ENCODE peak calls at places on chromosome 1, in eight cellular contexts. One of them, this sample, is unnamed. For H3K27me3, the result is how much of the 10 kb centered on the place peaks cover.

GRCh38 chr1:182617734-182618288 is 13.6 kb upstream of the RGS16 start:
- DNase-seq in GM06990: no peak
- DNase-seq in left ventricle myocardium inferior: no peak
- DNase-seq in SK-N-SH: no peak
- DNase-seq in neural progenitor cell: no peak
- DNase-seq in MM.1S: no peak
- DNase-seq in HAP-1: no peak
- DNase-seq in pancreas: no peak
- DNase-seq in this sample: no peak

GRCh38 chr1:234656981-234657651 is 47.1 kb upstream of the IRF2BP2 start:
- DNase-seq in GM06990: peak
- DNase-seq in left ventricle myocardium inferior: no peak
- DNase-seq in SK-N-SH: peak
- DNase-seq in neural progenitor cell: no peak
- DNase-seq in MM.1S: peak
- DNase-seq in HAP-1: no peak
- DNase-seq in pancreas: no peak
- DNase-seq in this sample: no peak

GRCh38 chr1:228034954-228035837 is 28.4 kb downstream of the WNT3A start:
- DNase-seq in GM06990: no peak
- DNase-seq in left ventricle myocardium inferior: no peak
- DNase-seq in SK-N-SH: no peak
- DNase-seq in neural progenitor cell: no peak
- DNase-seq in MM.1S: no peak
- DNase-seq in HAP-1: no peak
- DNase-seq in pancreas: no peak
- DNase-seq in this sample: no peak

GRCh38 chr1:211257831-211258225 is 1.3 kb upstream of the RCOR3 start:
- DNase-seq in GM06990: no peak
- DNase-seq in left ventricle myocardium inferior: no peak
- DNase-seq in SK-N-SH: no peak
- DNase-seq in neural progenitor cell: no peak
- DNase-seq in MM.1S: no peak
- DNase-seq in HAP-1: no peak
- DNase-seq in pancreas: no peak
- DNase-seq in this sample: no peak

GRCh38 chr1:23122023-23122738 is 46.5 kb downstream of the LUZP1 start:
- DNase-seq in GM06990: no peak
- DNase-seq in left ventricle myocardium inferior: no peak
- DNase-seq in SK-N-SH: no peak
- DNase-seq in neural progenitor cell: peak
- DNase-seq in MM.1S: no peak
- DNase-seq in HAP-1: no peak
- DNase-seq in pancreas: peak
- DNase-seq in this sample: peak

GRCh38 chr1:43239484-43239883 is 30.3 kb upstream of the TMEM125 start:
- DNase-seq in GM06990: peak
- DNase-seq in left ventricle myocardium inferior: no peak
- DNase-seq in SK-N-SH: no peak
- DNase-seq in neural progenitor cell: no peak
- DNase-seq in MM.1S: peak
- DNase-seq in HAP-1: no peak
- DNase-seq in pancreas: no peak
- DNase-seq in this sample: no peak

GRCh38 chr1:117180571-117180970 is 30.2 kb downstream of the VTCN1 start:
- DNase-seq in GM06990: no peak
- DNase-seq in left ventricle myocardium inferior: no peak
- DNase-seq in SK-N-SH: no peak
- DNase-seq in neural progenitor cell: peak
- DNase-seq in MM.1S: no peak
- DNase-seq in HAP-1: no peak
- DNase-seq in pancreas: no peak
- DNase-seq in this sample: no peak

GRCh38 chr1:4696753-4697152 is 42.3 kb downstream of the AJAP1 start:
- DNase-seq in GM06990: no peak
- DNase-seq in left ventricle myocardium inferior: no peak
- DNase-seq in SK-N-SH: no peak
- DNase-seq in neural progenitor cell: no peak
- DNase-seq in MM.1S: no peak
- DNase-seq in HAP-1: no peak
- DNase-seq in pancreas: no peak
- DNase-seq in this sample: no peak

GRCh38 chr1:205528887-205529825 is 24.7 kb downstream of the CDK18 start:
- DNase-seq in GM06990: peak
- DNase-seq in left ventricle myocardium inferior: peak
- DNase-seq in SK-N-SH: peak
- DNase-seq in neural progenitor cell: peak
- DNase-seq in MM.1S: peak
- DNase-seq in HAP-1: peak
- DNase-seq in pancreas: peak
- DNase-seq in this sample: peak

GRCh38 chr1:31583995-31584868 is 7.9 kb downstream of the TINAGL1 start:
- DNase-seq in GM06990: no peak
- DNase-seq in left ventricle myocardium inferior: peak
- DNase-seq in SK-N-SH: peak
- DNase-seq in neural progenitor cell: no peak
- DNase-seq in MM.1S: no peak
- DNase-seq in HAP-1: no peak
- DNase-seq in pancreas: peak
- DNase-seq in this sample: no peak

GRCh38 chr1:152904688-152905440 is 3.5 kb upstream of the IVL start:
- DNase-seq in GM06990: no peak
- DNase-seq in left ventricle myocardium inferior: no peak
- DNase-seq in SK-N-SH: no peak
- DNase-seq in neural progenitor cell: no peak
- DNase-seq in MM.1S: no peak
- DNase-seq in HAP-1: no peak
- DNase-seq in pancreas: no peak
- DNase-seq in this sample: no peak

GRCh38 chr1:234604726-234605492 is 5.1 kb downstream of the IRF2BP2 start:
- DNase-seq in GM06990: no peak
- DNase-seq in left ventricle myocardium inferior: no peak
- DNase-seq in SK-N-SH: no peak
- DNase-seq in neural progenitor cell: no peak
- DNase-seq in MM.1S: no peak
- DNase-seq in HAP-1: peak
- DNase-seq in pancreas: no peak
- DNase-seq in this sample: no peak

GRCh38 chr1:208497866-208498541 is 253.8 kb upstream of the PLXNA2 start:
- DNase-seq in GM06990: no peak
- DNase-seq in left ventricle myocardium inferior: no peak
- DNase-seq in SK-N-SH: no peak
- DNase-seq in neural progenitor cell: no peak
- DNase-seq in MM.1S: no peak
- DNase-seq in HAP-1: no peak
- DNase-seq in pancreas: peak
- DNase-seq in this sample: no peak

GRCh38 chr1:244065960-244066388 is 14.9 kb downstream of the ZBTB18 start:
- DNase-seq in GM06990: no peak
- DNase-seq in left ventricle myocardium inferior: no peak
- DNase-seq in SK-N-SH: no peak
- DNase-seq in neural progenitor cell: no peak
- DNase-seq in MM.1S: no peak
- DNase-seq in HAP-1: no peak
- DNase-seq in pancreas: no peak
- DNase-seq in this sample: no peak

GRCh38 chr1:109201123-109201703 is 12.5 kb upstream of the SARS1 start:
- DNase-seq in GM06990: no peak
- DNase-seq in left ventricle myocardium inferior: no peak
- DNase-seq in SK-N-SH: peak
- DNase-seq in neural progenitor cell: peak
- DNase-seq in MM.1S: no peak
- DNase-seq in HAP-1: peak
- DNase-seq in pancreas: no peak
- DNase-seq in this sample: peak

GRCh38 chr1:118325545-118326225 is 140.7 kb upstream of the SPAG17 start:
- DNase-seq in GM06990: no peak
- DNase-seq in left ventricle myocardium inferior: no peak
- DNase-seq in SK-N-SH: no peak
- DNase-seq in neural progenitor cell: no peak
- DNase-seq in MM.1S: no peak
- DNase-seq in HAP-1: no peak
- DNase-seq in pancreas: no peak
- DNase-seq in this sample: no peak

GRCh38 chr1:101137144-101138126 is 99.4 kb upstream of the S1PR1 start:
- DNase-seq in GM06990: no peak
- DNase-seq in left ventricle myocardium inferior: no peak
- DNase-seq in SK-N-SH: no peak
- DNase-seq in neural progenitor cell: no peak
- DNase-seq in MM.1S: no peak
- DNase-seq in HAP-1: no peak
- DNase-seq in pancreas: no peak
- DNase-seq in this sample: no peak

GRCh38 chr1:199362996-199363395 is 664.5 kb upstream of the NR5A2 start:
- DNase-seq in GM06990: no peak
- DNase-seq in left ventricle myocardium inferior: no peak
- DNase-seq in SK-N-SH: no peak
- DNase-seq in neural progenitor cell: no peak
- DNase-seq in MM.1S: no peak
- DNase-seq in HAP-1: no peak
- DNase-seq in pancreas: no peak
- DNase-seq in this sample: no peak

GRCh38 chr1:230160957-230161771 is 94.1 kb downstream of the GALNT2 start:
- DNase-seq in GM06990: no peak
- DNase-seq in left ventricle myocardium inferior: no peak
- DNase-seq in SK-N-SH: no peak
- DNase-seq in neural progenitor cell: no peak
- DNase-seq in MM.1S: no peak
- DNase-seq in HAP-1: no peak
- DNase-seq in pancreas: no peak
- DNase-seq in this sample: no peak

GRCh38 chr1:52037402-52037814 is 3.8 kb upstream of the KTI12 start:
- DNase-seq in GM06990: no peak
- DNase-seq in left ventricle myocardium inferior: no peak
- DNase-seq in SK-N-SH: no peak
- DNase-seq in neural progenitor cell: no peak
- DNase-seq in MM.1S: no peak
- DNase-seq in HAP-1: no peak
- DNase-seq in pancreas: no peak
- DNase-seq in this sample: no peak

GRCh38 chr1:42886046-42886739 is 39.8 kb downstream of the ZNF691 start:
- DNase-seq in GM06990: no peak
- DNase-seq in left ventricle myocardium inferior: no peak
- DNase-seq in SK-N-SH: no peak
- DNase-seq in neural progenitor cell: peak
- DNase-seq in MM.1S: no peak
- DNase-seq in HAP-1: no peak
- DNase-seq in pancreas: no peak
- DNase-seq in this sample: no peak

GRCh38 chr1:179803916-179804315 is 60.8 kb downstream of the FAM163A start:
- DNase-seq in GM06990: no peak
- DNase-seq in left ventricle myocardium inferior: no peak
- DNase-seq in SK-N-SH: no peak
- DNase-seq in neural progenitor cell: no peak
- DNase-seq in MM.1S: no peak
- DNase-seq in HAP-1: no peak
- DNase-seq in pancreas: no peak
- DNase-seq in this sample: no peak

GRCh38 chr1:3350441-3351261 is 103.8 kb upstream of the ARHGEF16 start:
- DNase-seq in GM06990: no peak
- DNase-seq in left ventricle myocardium inferior: peak
- DNase-seq in SK-N-SH: no peak
- DNase-seq in neural progenitor cell: peak
- DNase-seq in MM.1S: no peak
- DNase-seq in HAP-1: no peak
- DNase-seq in pancreas: no peak
- DNase-seq in this sample: no peak

GRCh38 chr1:90730247-90731022 is 13.3 kb upstream of the BARHL2 start:
- DNase-seq in GM06990: no peak
- DNase-seq in left ventricle myocardium inferior: no peak
- DNase-seq in SK-N-SH: peak
- DNase-seq in neural progenitor cell: peak
- DNase-seq in MM.1S: no peak
- DNase-seq in HAP-1: peak
- DNase-seq in pancreas: no peak
- DNase-seq in this sample: peak

GRCh38 chr1:90728656-90729257 is 11.7 kb upstream of the BARHL2 start:
- DNase-seq in GM06990: no peak
- DNase-seq in left ventricle myocardium inferior: no peak
- DNase-seq in SK-N-SH: no peak
- DNase-seq in neural progenitor cell: no peak
- DNase-seq in MM.1S: no peak
- DNase-seq in HAP-1: no peak
- DNase-seq in pancreas: no peak
- DNase-seq in this sample: no peak

GRCh38 chr1:90731382-90732050 is 14.4 kb upstream of the BARHL2 start:
- DNase-seq in GM06990: no peak
- DNase-seq in left ventricle myocardium inferior: no peak
- DNase-seq in SK-N-SH: no peak
- DNase-seq in neural progenitor cell: peak
- DNase-seq in MM.1S: no peak
- DNase-seq in HAP-1: no peak
- DNase-seq in pancreas: no peak
- DNase-seq in this sample: no peak

GRCh38 chr1:90727917-90728655 is 11.0 kb upstream of the BARHL2 start:
- DNase-seq in GM06990: no peak
- DNase-seq in left ventricle myocardium inferior: no peak
- DNase-seq in SK-N-SH: no peak
- DNase-seq in neural progenitor cell: peak
- DNase-seq in MM.1S: no peak
- DNase-seq in HAP-1: no peak
- DNase-seq in pancreas: no peak
- DNase-seq in this sample: no peak

GRCh38 chr1:90729484-90730246 is 12.6 kb upstream of the BARHL2 start:
- DNase-seq in GM06990: no peak
- DNase-seq in left ventricle myocardium inferior: no peak
- DNase-seq in SK-N-SH: peak
- DNase-seq in neural progenitor cell: peak
- DNase-seq in MM.1S: no peak
- DNase-seq in HAP-1: no peak
- DNase-seq in pancreas: no peak
- DNase-seq in this sample: no peak
- H3K27me3 ChIP-seq in GM06990: under half
- H3K27me3 ChIP-seq in left ventricle myocardium inferior: half or more
- H3K27me3 ChIP-seq in SK-N-SH: half or more
- H3K27me3 ChIP-seq in neural progenitor cell: half or more
- H3K27me3 ChIP-seq in MM.1S: under half
- H3K27me3 ChIP-seq in HAP-1: under half
- H3K27me3 ChIP-seq in pancreas: under half
- H3K27me3 ChIP-seq in this sample: under half

GRCh38 chr1:153991806-153992205 is 1.2 kb downstream of the RPS27 start:
- DNase-seq in GM06990: no peak
- DNase-seq in left ventricle myocardium inferior: no peak
- DNase-seq in SK-N-SH: no peak
- DNase-seq in neural progenitor cell: no peak
- DNase-seq in MM.1S: no peak
- DNase-seq in HAP-1: no peak
- DNase-seq in pancreas: no peak
- DNase-seq in this sample: no peak
- H3K4me3 ChIP-seq in GM06990: peak
- H3K4me3 ChIP-seq in left ventricle myocardium inferior: peak
- H3K4me3 ChIP-seq in SK-N-SH: peak
- H3K4me3 ChIP-seq in neural progenitor cell: peak
- H3K4me3 ChIP-seq in MM.1S: peak
- H3K4me3 ChIP-seq in HAP-1: peak
- H3K4me3 ChIP-seq in pancreas: peak
- H3K4me3 ChIP-seq in this sample: peak

GRCh38 chr1:37629008-37629407 is 5.7 kb downstream of the RSPO1 start:
- DNase-seq in GM06990: no peak
- DNase-seq in left ventricle myocardium inferior: no peak
- DNase-seq in SK-N-SH: no peak
- DNase-seq in neural progenitor cell: peak
- DNase-seq in MM.1S: no peak
- DNase-seq in HAP-1: no peak
- DNase-seq in pancreas: no peak
- DNase-seq in this sample: peak
- H3K27me3 ChIP-seq in GM06990: under half
- H3K27me3 ChIP-seq in left ventricle myocardium inferior: half or more
- H3K27me3 ChIP-seq in SK-N-SH: half or more
- H3K27me3 ChIP-seq in neural progenitor cell: half or more
- H3K27me3 ChIP-seq in MM.1S: half or more
- H3K27me3 ChIP-seq in HAP-1: half or more
- H3K27me3 ChIP-seq in pancreas: under half
- H3K27me3 ChIP-seq in this sample: under half

GRCh38 chr1:40384887-40385286 is 11.4 kb downstream of the SMAP2 start:
- DNase-seq in GM06990: no peak
- DNase-seq in left ventricle myocardium inferior: no peak
- DNase-seq in SK-N-SH: no peak
- DNase-seq in neural progenitor cell: no peak
- DNase-seq in MM.1S: no peak
- DNase-seq in HAP-1: no peak
- DNase-seq in pancreas: no peak
- DNase-seq in this sample: no peak
- H3K4me3 ChIP-seq in GM06990: peak
- H3K4me3 ChIP-seq in left ventricle myocardium inferior: no peak
- H3K4me3 ChIP-seq in SK-N-SH: no peak
- H3K4me3 ChIP-seq in neural progenitor cell: no peak
- H3K4me3 ChIP-seq in MM.1S: peak
- H3K4me3 ChIP-seq in HAP-1: no peak
- H3K4me3 ChIP-seq in pancreas: no peak
- H3K4me3 ChIP-seq in this sample: no peak